ENCODE peak calls at places on chromosomes 1 and 21, in nine cellular contexts. One of them, this sample, is unnamed.
A peak's percentile ranks its signal among the peaks of the same experiment; 100 is the strongest.

GRCh38 chr21:25639922-25640670 is 1.0 kb downstream of the JAM2 start:
- DNase-seq in tibial artery: no peak
- DNase-seq in colonic mucosa: peak; percentile 22
- DNase-seq in PC-3: no peak
- DNase-seq in heart left ventricle: peak; percentile 54
- DNase-seq in CD8-positive, alpha-beta memory T cell: no peak
- DNase-seq in choroid plexus epithelial cell: no peak
- DNase-seq in A673: peak; percentile 18
- DNase-seq in mammary epithelial cell: no peak
- DNase-seq in this sample: no peak

GRCh38 chr1:61082336-61083013 is at the start of gene NFIA:
- DNase-seq in tibial artery: peak; percentile 81
- DNase-seq in colonic mucosa: peak; percentile 76
- DNase-seq in PC-3: peak; percentile 68
- DNase-seq in heart left ventricle: peak; percentile 59
- DNase-seq in CD8-positive, alpha-beta memory T cell: peak; percentile 56
- DNase-seq in choroid plexus epithelial cell: peak; percentile 86
- DNase-seq in A673: peak; percentile 87
- DNase-seq in mammary epithelial cell: peak; percentile 62
- DNase-seq in this sample: peak; percentile 53

GRCh38 chr1:12457771-12458170 is 160.2 kb downstream of the DHRS3 start:
- DNase-seq in tibial artery: peak; percentile 73
- DNase-seq in colonic mucosa: no peak
- DNase-seq in PC-3: no peak
- DNase-seq in heart left ventricle: no peak
- DNase-seq in CD8-positive, alpha-beta memory T cell: no peak
- DNase-seq in choroid plexus epithelial cell: no peak
- DNase-seq in A673: no peak
- DNase-seq in mammary epithelial cell: no peak
- DNase-seq in this sample: no peak

GRCh38 chr1:218557731-218558130 is 212.6 kb downstream of the TGFB2 start:
- DNase-seq in tibial artery: no peak
- DNase-seq in colonic mucosa: no peak
- DNase-seq in PC-3: peak; percentile 93
- DNase-seq in heart left ventricle: peak; percentile 32
- DNase-seq in CD8-positive, alpha-beta memory T cell: no peak
- DNase-seq in choroid plexus epithelial cell: peak; percentile 56
- DNase-seq in A673: peak; percentile 7
- DNase-seq in mammary epithelial cell: peak; percentile 61
- DNase-seq in this sample: no peak

GRCh38 chr1:181514298-181515290 is 31.3 kb downstream of the CACNA1E start:
- DNase-seq in tibial artery: no peak
- DNase-seq in colonic mucosa: no peak
- DNase-seq in PC-3: no peak
- DNase-seq in heart left ventricle: no peak
- DNase-seq in CD8-positive, alpha-beta memory T cell: no peak
- DNase-seq in choroid plexus epithelial cell: no peak
- DNase-seq in A673: no peak
- DNase-seq in mammary epithelial cell: no peak
- DNase-seq in this sample: peak; percentile 15

GRCh38 chr1:44594871-44595735 is 79.2 kb downstream of the TMEM53 start:
- DNase-seq in tibial artery: peak; percentile 81
- DNase-seq in colonic mucosa: peak; percentile 85
- DNase-seq in PC-3: peak; percentile 74
- DNase-seq in heart left ventricle: peak; percentile 81
- DNase-seq in CD8-positive, alpha-beta memory T cell: peak; percentile 78
- DNase-seq in choroid plexus epithelial cell: peak; percentile 62
- DNase-seq in A673: peak; percentile 61
- DNase-seq in mammary epithelial cell: peak; percentile 33
- DNase-seq in this sample: peak; percentile 10

GRCh38 chr1:62040973-62041372 is 153.7 kb upstream of the L1TD1 start:
- DNase-seq in tibial artery: no peak
- DNase-seq in colonic mucosa: no peak
- DNase-seq in PC-3: no peak
- DNase-seq in heart left ventricle: no peak
- DNase-seq in CD8-positive, alpha-beta memory T cell: no peak
- DNase-seq in choroid plexus epithelial cell: no peak
- DNase-seq in A673: no peak
- DNase-seq in mammary epithelial cell: no peak
- DNase-seq in this sample: no peak

GRCh38 chr1:182617734-182618288 is 13.6 kb upstream of the RGS16 start:
- DNase-seq in tibial artery: no peak
- DNase-seq in colonic mucosa: no peak
- DNase-seq in PC-3: no peak
- DNase-seq in heart left ventricle: no peak
- DNase-seq in CD8-positive, alpha-beta memory T cell: no peak
- DNase-seq in choroid plexus epithelial cell: peak; percentile 43
- DNase-seq in A673: peak; percentile 51
- DNase-seq in mammary epithelial cell: peak; percentile 64
- DNase-seq in this sample: no peak

GRCh38 chr1:21174638-21175323 is 1.9 kb downstream of the EIF4G3 start:
- DNase-seq in tibial artery: no peak
- DNase-seq in colonic mucosa: no peak
- DNase-seq in PC-3: peak; percentile 27
- DNase-seq in heart left ventricle: no peak
- DNase-seq in CD8-positive, alpha-beta memory T cell: no peak
- DNase-seq in choroid plexus epithelial cell: peak; percentile 76
- DNase-seq in A673: no peak
- DNase-seq in mammary epithelial cell: peak; percentile 57
- DNase-seq in this sample: no peak

GRCh38 chr1:107139833-107140702 is 771 bp upstream of the NTNG1 start:
- DNase-seq in tibial artery: peak; percentile 64
- DNase-seq in colonic mucosa: peak; percentile 26
- DNase-seq in PC-3: peak; percentile 72
- DNase-seq in heart left ventricle: peak; percentile 16
- DNase-seq in CD8-positive, alpha-beta memory T cell: peak; percentile 46
- DNase-seq in choroid plexus epithelial cell: peak; percentile 56
- DNase-seq in A673: peak; percentile 90
- DNase-seq in mammary epithelial cell: peak; percentile 70
- DNase-seq in this sample: peak; percentile 21

GRCh38 chr1:224897501-224897900 is 32.0 kb upstream of the DNAH14 start:
- DNase-seq in tibial artery: no peak
- DNase-seq in colonic mucosa: no peak
- DNase-seq in PC-3: peak; percentile 7
- DNase-seq in heart left ventricle: no peak
- DNase-seq in CD8-positive, alpha-beta memory T cell: no peak
- DNase-seq in choroid plexus epithelial cell: no peak
- DNase-seq in A673: no peak
- DNase-seq in mammary epithelial cell: no peak
- DNase-seq in this sample: no peak

GRCh38 chr1:102879439-102879993 is 228.8 kb downstream of the COL11A1 start:
- DNase-seq in tibial artery: no peak
- DNase-seq in colonic mucosa: no peak
- DNase-seq in PC-3: peak; percentile 85
- DNase-seq in heart left ventricle: no peak
- DNase-seq in CD8-positive, alpha-beta memory T cell: no peak
- DNase-seq in choroid plexus epithelial cell: peak; percentile 86
- DNase-seq in A673: peak; percentile 73
- DNase-seq in mammary epithelial cell: peak; percentile 88
- DNase-seq in this sample: no peak

GRCh38 chr1:70504821-70505193 is 93.7 kb downstream of the CTH start:
- DNase-seq in tibial artery: no peak
- DNase-seq in colonic mucosa: no peak
- DNase-seq in PC-3: no peak
- DNase-seq in heart left ventricle: no peak
- DNase-seq in CD8-positive, alpha-beta memory T cell: no peak
- DNase-seq in choroid plexus epithelial cell: peak; percentile 93
- DNase-seq in A673: peak; percentile 47
- DNase-seq in mammary epithelial cell: no peak
- DNase-seq in this sample: no peak

GRCh38 chr1:59290173-59290954 is 6.5 kb upstream of the FGGY start:
- DNase-seq in tibial artery: no peak
- DNase-seq in colonic mucosa: peak; percentile 41
- DNase-seq in PC-3: peak; percentile 81
- DNase-seq in heart left ventricle: peak; percentile 43
- DNase-seq in CD8-positive, alpha-beta memory T cell: no peak
- DNase-seq in choroid plexus epithelial cell: peak; percentile 68
- DNase-seq in A673: peak; percentile 53
- DNase-seq in mammary epithelial cell: peak; percentile 68
- DNase-seq in this sample: peak; percentile 29

GRCh38 chr1:31306278-31306677 is 9.4 kb downstream of the ZCCHC17 start:
- DNase-seq in tibial artery: no peak
- DNase-seq in colonic mucosa: no peak
- DNase-seq in PC-3: peak; percentile 78
- DNase-seq in heart left ventricle: no peak
- DNase-seq in CD8-positive, alpha-beta memory T cell: no peak
- DNase-seq in choroid plexus epithelial cell: peak; percentile 84
- DNase-seq in A673: peak; percentile 27
- DNase-seq in mammary epithelial cell: peak; percentile 89
- DNase-seq in this sample: no peak

GRCh38 chr1:3028531-3029282 is 7.4 kb downstream of the ACTRT2 start:
- DNase-seq in tibial artery: peak; percentile 28
- DNase-seq in colonic mucosa: no peak
- DNase-seq in PC-3: no peak
- DNase-seq in heart left ventricle: no peak
- DNase-seq in CD8-positive, alpha-beta memory T cell: peak; percentile 42
- DNase-seq in choroid plexus epithelial cell: no peak
- DNase-seq in A673: no peak
- DNase-seq in mammary epithelial cell: no peak
- DNase-seq in this sample: no peak

GRCh38 chr1:47797555-47797954 is 199.6 kb downstream of the TRABD2B start:
- DNase-seq in tibial artery: no peak
- DNase-seq in colonic mucosa: no peak
- DNase-seq in PC-3: no peak
- DNase-seq in heart left ventricle: no peak
- DNase-seq in CD8-positive, alpha-beta memory T cell: no peak
- DNase-seq in choroid plexus epithelial cell: peak; percentile 79
- DNase-seq in A673: no peak
- DNase-seq in mammary epithelial cell: no peak
- DNase-seq in this sample: no peak

GRCh38 chr1:207890136-207890738 is 20.7 kb downstream of the CD34 start:
- DNase-seq in tibial artery: peak; percentile 86
- DNase-seq in colonic mucosa: no peak
- DNase-seq in PC-3: peak; percentile 63
- DNase-seq in heart left ventricle: peak; percentile 89
- DNase-seq in CD8-positive, alpha-beta memory T cell: no peak
- DNase-seq in choroid plexus epithelial cell: peak; percentile 86
- DNase-seq in A673: peak; percentile 6
- DNase-seq in mammary epithelial cell: peak; percentile 60
- DNase-seq in this sample: no peak

GRCh38 chr1:44348046-44348628 is 6.9 kb downstream of the ERI3 start:
- DNase-seq in tibial artery: no peak
- DNase-seq in colonic mucosa: no peak
- DNase-seq in PC-3: no peak
- DNase-seq in heart left ventricle: no peak
- DNase-seq in CD8-positive, alpha-beta memory T cell: no peak
- DNase-seq in choroid plexus epithelial cell: no peak
- DNase-seq in A673: no peak
- DNase-seq in mammary epithelial cell: no peak
- DNase-seq in this sample: no peak

GRCh38 chr1:165134431-165134830 is 222.1 kb downstream of the LMX1A start:
- DNase-seq in tibial artery: no peak
- DNase-seq in colonic mucosa: no peak
- DNase-seq in PC-3: no peak
- DNase-seq in heart left ventricle: no peak
- DNase-seq in CD8-positive, alpha-beta memory T cell: no peak
- DNase-seq in choroid plexus epithelial cell: no peak
- DNase-seq in A673: no peak
- DNase-seq in mammary epithelial cell: no peak
- DNase-seq in this sample: no peak

GRCh38 chr21:42309753-42310213 is 5.4 kb downstream of the TFF3 start:
- DNase-seq in tibial artery: no peak
- DNase-seq in colonic mucosa: peak; percentile 85
- DNase-seq in PC-3: peak; percentile 64
- DNase-seq in heart left ventricle: no peak
- DNase-seq in CD8-positive, alpha-beta memory T cell: peak; percentile 77
- DNase-seq in choroid plexus epithelial cell: peak; percentile 34
- DNase-seq in A673: peak; percentile 61
- DNase-seq in mammary epithelial cell: no peak
- DNase-seq in this sample: peak; percentile 61

GRCh38 chr1:10867138-10867721 is 70.8 kb upstream of the CASZ1 start:
- DNase-seq in tibial artery: no peak
- DNase-seq in colonic mucosa: peak; percentile 64
- DNase-seq in PC-3: peak; percentile 69
- DNase-seq in heart left ventricle: peak; percentile 42
- DNase-seq in CD8-positive, alpha-beta memory T cell: peak; percentile 74
- DNase-seq in choroid plexus epithelial cell: peak; percentile 21
- DNase-seq in A673: peak; percentile 69
- DNase-seq in mammary epithelial cell: no peak
- DNase-seq in this sample: no peak
- H3K4me3 ChIP-seq in tibial artery: peak overlapping the region; percentile 59
- H3K4me3 ChIP-seq in colonic mucosa: peak overlapping the region; percentile 32
- H3K4me3 ChIP-seq in PC-3: peak overlapping the region; percentile 67
- H3K4me3 ChIP-seq in heart left ventricle: peak overlapping the region; percentile 24
- H3K4me3 ChIP-seq in CD8-positive, alpha-beta memory T cell: peak overlapping the region; percentile 20
- H3K4me3 ChIP-seq in choroid plexus epithelial cell: peak overlapping the region; percentile 44
- H3K4me3 ChIP-seq in A673: peak overlapping the region; percentile 46
- H3K4me3 ChIP-seq in mammary epithelial cell: peak overlapping the region; percentile 47
- H3K4me3 ChIP-seq in this sample: peak overlapping the region; percentile 39

DNA sequence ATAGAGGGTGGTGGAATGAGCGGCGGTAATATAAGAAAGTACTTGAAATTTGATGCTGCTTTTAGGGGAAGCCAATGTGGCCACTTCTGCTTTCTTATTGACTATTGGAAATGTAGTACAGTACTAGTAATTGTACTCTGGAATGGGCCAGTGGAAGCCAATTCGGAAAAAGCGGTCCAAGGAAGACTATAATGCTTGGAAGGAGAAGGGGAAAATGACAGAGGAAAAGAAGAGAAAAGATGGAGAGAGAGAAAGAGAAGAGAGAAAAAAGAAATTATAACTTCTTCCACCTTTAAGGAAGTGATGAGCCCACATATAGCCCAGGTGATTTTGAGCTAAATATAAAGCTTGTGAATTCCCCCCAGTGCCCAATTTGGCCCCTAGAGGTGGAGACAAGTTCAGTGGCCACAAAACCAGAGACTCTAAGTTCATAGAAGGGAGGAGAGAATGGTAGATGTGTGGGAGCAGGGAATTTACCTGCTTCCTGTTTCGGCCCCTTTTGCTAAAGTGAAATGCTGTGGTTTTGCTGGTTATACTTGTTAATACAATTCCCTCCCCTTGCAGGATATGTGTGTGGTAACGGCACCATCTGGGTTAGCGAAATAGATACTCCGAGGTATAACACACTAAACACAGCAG is 35.7 kb upstream of the DUSP10 start:
- DNase-seq in tibial artery: no peak
- DNase-seq in colonic mucosa: no peak
- DNase-seq in PC-3: no peak
- DNase-seq in heart left ventricle: no peak
- DNase-seq in CD8-positive, alpha-beta memory T cell: peak; percentile 69
- DNase-seq in choroid plexus epithelial cell: no peak
- DNase-seq in A673: no peak
- DNase-seq in mammary epithelial cell: no peak
- DNase-seq in this sample: peak; percentile 91
- H3K4me3 ChIP-seq in tibial artery: no peak overlapping the region
- H3K4me3 ChIP-seq in colonic mucosa: no peak overlapping the region
- H3K4me3 ChIP-seq in PC-3: no peak overlapping the region
- H3K4me3 ChIP-seq in heart left ventricle: no peak overlapping the region
- H3K4me3 ChIP-seq in CD8-positive, alpha-beta memory T cell: no peak overlapping the region
- H3K4me3 ChIP-seq in choroid plexus epithelial cell: no peak overlapping the region
- H3K4me3 ChIP-seq in A673: no peak overlapping the region
- H3K4me3 ChIP-seq in mammary epithelial cell: no peak overlapping the region
- H3K4me3 ChIP-seq in this sample: no peak overlapping the region

GRCh38 chr1:154937988-154938386 is 1.5 kb upstream of the PMVK start:
- DNase-seq in tibial artery: no peak
- DNase-seq in colonic mucosa: no peak
- DNase-seq in PC-3: peak; percentile 53
- DNase-seq in heart left ventricle: no peak
- DNase-seq in CD8-positive, alpha-beta memory T cell: no peak
- DNase-seq in choroid plexus epithelial cell: no peak
- DNase-seq in A673: no peak
- DNase-seq in mammary epithelial cell: peak; percentile 77
- DNase-seq in this sample: no peak
- H3K4me3 ChIP-seq in tibial artery: peak overlapping the region; percentile 77
- H3K4me3 ChIP-seq in colonic mucosa: no peak overlapping the region
- H3K4me3 ChIP-seq in PC-3: peak overlapping the region; percentile 67
- H3K4me3 ChIP-seq in heart left ventricle: peak overlapping the region; percentile 74
- H3K4me3 ChIP-seq in CD8-positive, alpha-beta memory T cell: peak overlapping the region; percentile 77
- H3K4me3 ChIP-seq in choroid plexus epithelial cell: no peak overlapping the region
- H3K4me3 ChIP-seq in A673: peak overlapping the region; percentile 53
- H3K4me3 ChIP-seq in mammary epithelial cell: peak overlapping the region; percentile 71
- H3K4me3 ChIP-seq in this sample: peak overlapping the region; percentile 88

GRCh38 chr1:91712981-91713841 is 172.7 kb downstream of the TGFBR3 start:
- DNase-seq in tibial artery: peak; percentile 72
- DNase-seq in colonic mucosa: peak; percentile 41
- DNase-seq in PC-3: no peak
- DNase-seq in heart left ventricle: peak; percentile 67
- DNase-seq in CD8-positive, alpha-beta memory T cell: no peak
- DNase-seq in choroid plexus epithelial cell: peak; percentile 91
- DNase-seq in A673: no peak
- DNase-seq in mammary epithelial cell: no peak
- DNase-seq in this sample: no peak
- H3K4me3 ChIP-seq in tibial artery: no peak overlapping the region
- H3K4me3 ChIP-seq in colonic mucosa: no peak overlapping the region
- H3K4me3 ChIP-seq in PC-3: no peak overlapping the region
- H3K4me3 ChIP-seq in heart left ventricle: peak overlapping the region; percentile 9
- H3K4me3 ChIP-seq in CD8-positive, alpha-beta memory T cell: no peak overlapping the region
- H3K4me3 ChIP-seq in choroid plexus epithelial cell: peak overlapping the region; percentile 12
- H3K4me3 ChIP-seq in A673: no peak overlapping the region
- H3K4me3 ChIP-seq in mammary epithelial cell: no peak overlapping the region
- H3K4me3 ChIP-seq in this sample: no peak overlapping the region

This sample was measured in Jurkat, Clone E6-1.